ENCODE peak calls at places on chromosomes 1 and 21, in four cellular contexts. E is heart left ventricle, J is tibial nerve, F is mammary epithelial cell. N is an unnamed sample. For H3K4me1, the result is how much of the 10 kb centered on the place peaks cover.

GRCh38 chr1:113905435-113905861 is 322 bp downstream of the DCLRE1B start:
- DNase-seq in F (peak), J (peak), E (no peak), N (no peak)

GRCh38 chr1:228366062-228366850 is 40.4 kb downstream of the TRIM11 start:
- DNase-seq in F (no peak), J (no peak), E (peak), N (no peak)

GRCh38 chr1:208132287-208132882 is 111.8 kb downstream of the PLXNA2 start:
- DNase-seq in E (peak), J (peak), F (peak), N (peak)

GRCh38 chr1:156551866-156552265 is 20.5 kb downstream of the IQGAP3 start:
- DNase-seq in F (peak), E (no peak), J (no peak), N (no peak)

GRCh38 chr21:34545079-34545884 is 33.3 kb upstream of the KCNE1 start:
- DNase-seq in J (peak), E (peak), F (peak), N (no peak)

GRCh38 chr1:225458222-225458631 is 30.4 kb upstream of the LBR start:
- DNase-seq in F (no peak), J (no peak), E (no peak), N (no peak)

GRCh38 chr1:211882391-211882790 is 51.8 kb upstream of the LPGAT1 start:
- DNase-seq in E (no peak), J (no peak), F (no peak), N (no peak)

GRCh38 chr1:6241107-6241886 is 2.7 kb upstream of the HES3 start:
- DNase-seq in E (no peak), J (no peak), F (no peak), N (no peak)

GRCh38 chr1:161486806-161487482 is 18.3 kb upstream of the FCGR2A start:
- DNase-seq in E (no peak), J (peak), F (peak), N (peak)

GRCh38 chr1:236052227-236052993 is 12.5 kb downstream of the NID1 start:
- DNase-seq in E (no peak), F (no peak), J (no peak), N (no peak)

GRCh38 chr1:119774746-119775495 is 6.2 kb upstream of the HMGCS2 start:
- DNase-seq in J (no peak), E (no peak), F (no peak), N (no peak)
- H3K27ac ChIP-seq in J (no peak), E (no peak), F (no peak), N (no peak)

GRCh38 chr1:160115545-160116276 is at the start of gene ATP1A2:
- DNase-seq in E (peak), F (no peak), J (no peak), N (no peak)

GRCh38 chr1:160117709-160118183 is 2.2 kb downstream of the ATP1A2 start:
- DNase-seq in E (peak), F (no peak), J (peak), N (no peak)

GRCh38 chr1:160118928-160119327 is 3.4 kb downstream of the ATP1A2 start:
- DNase-seq in F (no peak), J (no peak), E (no peak), N (no peak)

GRCh38 chr1:160116277-160117147 is 953 bp downstream of the ATP1A2 start:
- DNase-seq in E (no peak), F (peak), J (no peak), N (no peak)

GRCh38 chr1:160117300-160117699 is 1.7 kb downstream of the ATP1A2 start:
- DNase-seq in E (no peak), J (no peak), F (no peak), N (no peak)
- H3K4me1 ChIP-seq in E (under half), J (half or more), F (under half), N (under half)

GRCh38 chr1:22557341-22557950 is 5.8 kb upstream of the EPHA8 start:
- DNase-seq in E (no peak), J (no peak), F (peak), N (no peak)

GRCh38 chr1:22556391-22557104 is 6.7 kb upstream of the EPHA8 start:
- DNase-seq in J (no peak), F (no peak), E (no peak), N (no peak)

GRCh38 chr1:22553104-22553880 is 10.0 kb upstream of the EPHA8 start:
- DNase-seq in E (no peak), F (no peak), J (no peak), N (no peak)

GRCh38 chr1:22553991-22554522 is 9.2 kb upstream of the EPHA8 start:
- DNase-seq in F (no peak), J (no peak), E (no peak), N (no peak)

GRCh38 chr1:22555386-22555656 is 8.0 kb upstream of the EPHA8 start:
- DNase-seq in E (no peak), J (no peak), F (no peak), N (no peak)
- H3K27ac ChIP-seq in E (no peak), J (no peak), F (no peak), N (no peak)

GRCh38 chr1:9368356-9368755 is 75.7 kb downstream of the SPSB1 start:
- DNase-seq in E (no peak), F (no peak), J (no peak), N (no peak)

GRCh38 chr1:9371951-9372350 is 79.3 kb downstream of the SPSB1 start:
- DNase-seq in J (no peak), E (no peak), F (no peak), N (no peak)

GRCh38 chr1:9369964-9370788 is 77.5 kb downstream of the SPSB1 start:
- DNase-seq in F (peak), E (no peak), J (no peak), N (no peak)

GRCh38 chr1:9373614-9374013 is 80.9 kb downstream of the SPSB1 start:
- DNase-seq in J (no peak), E (no peak), F (no peak), N (no peak)

GRCh38 chr1:9371391-9371935 is 78.8 kb downstream of the SPSB1 start:
- DNase-seq in E (no peak), J (peak), F (no peak), N (no peak)
- H3K4me1 ChIP-seq in E (under half), J (under half), F (under half), N (under half)

GRCh38 chr1:10432910-10433785 is 2.9 kb downstream of the CENPS start:
- DNase-seq in E (no peak), J (no peak), F (no peak), N (no peak)
- H3K27ac ChIP-seq in E (no peak), J (no peak), F (no peak), N (no peak)

GRCh38 chr1:58585166-58585565 is 8.1 kb upstream of the TACSTD2 start:
- DNase-seq in J (no peak), F (no peak), E (no peak), N (no peak)

GRCh38 chr1:58586296-58586695 is 9.2 kb upstream of the TACSTD2 start:
- DNase-seq in J (no peak), F (no peak), E (no peak), N (no peak)

GRCh38 chr1:58584082-58584895 is 7.2 kb upstream of the TACSTD2 start:
- DNase-seq in J (peak), F (peak), E (peak), N (no peak)

GRCh38 chr1:58587667-58588066 is 10.6 kb upstream of the TACSTD2 start:
- DNase-seq in J (no peak), F (no peak), E (no peak), N (no peak)

DNA sequence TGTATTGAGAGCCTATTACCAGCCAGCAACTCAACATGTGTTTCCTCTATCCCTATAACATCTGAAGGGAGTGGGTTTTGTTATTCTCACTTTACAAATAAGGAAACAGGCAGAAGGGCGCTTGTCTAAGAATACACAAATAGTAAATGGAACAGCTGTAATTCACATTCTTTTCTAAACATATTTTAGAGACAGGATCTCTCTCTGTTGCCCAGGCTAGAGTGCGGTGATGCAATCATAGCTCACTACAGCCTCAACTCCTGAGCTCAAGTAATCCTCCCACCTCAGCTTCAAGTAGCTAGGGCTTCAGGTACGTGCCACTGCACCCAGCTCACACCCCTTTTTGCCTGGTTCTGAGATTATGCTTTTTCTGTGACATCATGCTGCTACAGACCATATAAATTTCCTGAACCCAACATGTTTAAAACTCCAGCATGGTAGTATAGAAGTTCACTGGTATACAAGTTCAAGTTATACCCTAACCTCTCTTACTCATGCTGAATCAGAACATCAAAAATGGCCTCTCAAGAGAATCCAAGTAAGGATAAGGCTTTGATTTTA is 8.6 kb upstream of the TACSTD2 start:
- DNase-seq in E (no peak), F (peak), J (no peak), N (no peak)
- H3K4me1 ChIP-seq in E (under half), F (under half), J (under half), N (under half)

DNA sequence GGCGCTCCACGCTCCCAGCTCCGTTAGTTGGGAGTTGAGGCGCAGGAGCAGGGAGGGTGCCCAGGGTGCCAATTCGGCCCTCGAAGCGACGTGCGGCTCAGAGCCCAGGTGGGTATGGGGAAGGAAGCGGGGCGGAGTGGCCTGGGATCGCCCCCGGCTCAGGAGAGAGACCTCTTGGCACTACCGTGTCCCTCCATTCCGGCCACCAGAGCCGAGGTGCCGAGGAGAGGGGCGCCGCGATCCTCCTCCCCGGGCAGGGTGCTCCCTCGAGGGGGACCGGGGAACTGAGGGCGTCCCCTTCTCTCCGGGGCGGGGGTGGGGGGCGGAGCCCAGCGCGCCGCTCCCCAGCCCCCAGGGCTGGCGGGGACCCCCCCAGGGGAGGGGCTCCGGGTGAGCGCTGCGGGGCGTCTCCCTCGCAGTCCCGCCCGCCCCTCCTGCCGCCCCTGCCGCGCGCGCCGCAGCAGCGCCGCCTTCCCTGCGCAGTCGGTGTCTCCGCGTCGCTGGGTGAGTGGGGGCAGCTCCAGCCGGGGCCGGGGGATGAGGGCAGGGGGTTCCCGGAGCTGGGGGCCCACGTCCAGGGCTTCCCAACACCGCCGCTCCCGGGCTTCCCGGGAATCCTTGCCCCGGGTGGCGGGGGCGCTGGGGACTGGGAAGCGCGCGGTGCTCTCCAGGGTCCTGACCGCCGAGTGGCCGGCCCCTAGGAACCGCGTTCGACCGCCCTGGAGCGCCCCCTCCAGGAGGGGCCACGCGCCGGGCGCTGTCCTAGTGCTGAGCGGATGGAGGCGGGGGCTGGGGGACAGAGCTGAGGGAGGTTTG is at the start of gene HPCA:
- DNase-seq in F (peak), E (peak), J (no peak), N (peak)
- H3K27ac ChIP-seq in F (no peak), E (no peak), J (no peak), N (no peak)

DNA sequence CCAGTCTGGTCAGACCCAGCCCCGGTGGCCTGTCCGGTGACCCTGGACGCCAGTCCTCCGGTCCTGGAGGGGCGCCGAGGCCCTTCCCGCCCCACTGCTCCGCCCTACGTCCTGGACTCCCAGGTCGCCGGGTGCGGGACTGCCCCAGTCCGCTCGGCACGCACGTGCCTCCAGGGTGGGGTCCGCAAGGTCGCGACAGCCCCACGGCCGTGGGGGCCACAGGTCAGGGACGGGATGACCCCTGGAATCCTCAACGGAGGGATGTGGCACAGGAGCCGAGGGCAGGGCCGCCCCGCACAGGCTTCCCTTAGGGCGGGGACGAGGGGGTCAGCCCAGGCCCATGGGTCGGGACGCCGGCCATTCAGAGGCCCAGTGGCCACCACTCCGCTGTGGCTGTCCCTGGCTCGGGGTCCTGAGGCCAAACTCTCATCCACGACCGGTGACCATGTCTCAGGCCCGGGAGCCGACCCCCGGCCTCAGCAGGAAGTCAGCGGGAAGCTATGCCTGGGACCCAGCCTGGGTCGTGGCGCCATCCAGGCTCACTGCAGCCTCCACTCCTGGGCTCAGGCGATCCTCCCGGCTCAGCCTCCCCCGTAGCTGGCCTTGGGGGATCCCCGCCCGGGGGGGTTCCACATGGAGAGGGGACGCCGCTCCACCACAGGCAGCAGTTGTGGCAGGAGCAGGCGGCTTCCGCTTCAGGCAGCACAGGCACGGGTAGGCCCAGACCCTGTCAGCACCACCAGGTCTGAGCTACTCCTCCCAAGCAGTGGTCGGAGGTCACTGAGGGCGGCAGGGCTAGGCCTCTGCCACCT is 599 bp upstream of the TMEM240 start:
- DNase-seq in E (no peak), J (no peak), F (no peak), N (no peak)
- H3K4me1 ChIP-seq in E (under half), J (under half), F (under half), N (under half)

GRCh38 chr1:84435159-84435558 is 36.9 kb downstream of the DNASE2B start:
- DNase-seq in J (no peak), E (no peak), F (no peak), N (no peak)

GRCh38 chr1:84436907-84437667 is 38.8 kb downstream of the DNASE2B start:
- DNase-seq in E (no peak), F (no peak), J (no peak), N (peak)

GRCh38 chr1:84434756-84435142 is 36.5 kb downstream of the DNASE2B start:
- DNase-seq in E (no peak), F (no peak), J (no peak), N (no peak)

GRCh38 chr1:84433253-84434080 is 35.2 kb downstream of the DNASE2B start:
- DNase-seq in F (peak), J (peak), E (no peak), N (peak)

DNA sequence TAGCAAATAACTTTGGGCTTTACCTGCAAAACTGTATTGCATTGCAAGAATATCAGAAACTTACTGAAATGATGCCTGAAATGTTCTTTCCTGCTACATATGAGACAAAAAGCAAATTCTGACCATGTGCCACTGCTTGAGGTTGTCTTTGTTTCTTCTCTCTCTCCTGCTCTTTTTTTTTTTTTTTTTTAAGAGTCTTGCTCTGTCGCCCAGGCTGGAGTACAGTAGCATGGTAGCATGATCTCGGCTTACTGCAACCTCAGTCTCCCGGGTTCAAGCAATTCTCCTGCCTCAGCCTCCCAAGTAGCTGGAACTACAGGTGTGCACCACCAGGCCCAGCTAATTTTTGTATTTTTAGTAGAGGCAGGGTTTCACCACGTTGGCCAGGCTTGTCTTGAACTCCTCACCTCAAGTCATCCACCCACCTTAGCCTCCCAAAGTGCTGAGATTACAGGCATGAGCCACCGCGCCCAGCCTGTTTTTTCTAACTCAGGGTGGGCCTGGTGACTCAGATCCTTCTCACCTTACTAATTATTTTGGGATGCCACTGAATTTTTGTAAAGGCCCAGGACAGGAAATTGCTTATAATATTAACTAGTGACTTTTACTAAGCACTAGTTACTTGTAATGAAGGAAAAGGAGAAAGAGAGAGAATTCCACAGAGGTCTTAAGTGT is 35.9 kb downstream of the DNASE2B start:
- DNase-seq in F (peak), J (no peak), E (no peak), N (no peak)
- H3K27ac ChIP-seq in F (no peak), J (no peak), E (no peak), N (peak)

GRCh38 chr1:111511362-111511761 is 7.9 kb upstream of the ADORA3 start:
- DNase-seq in F (no peak), E (no peak), J (no peak), N (peak)

GRCh38 chr1:111513410-111514020 is 10.1 kb upstream of the ADORA3 start:
- DNase-seq in F (no peak), J (no peak), E (peak), N (no peak)

GRCh38 chr1:111515291-111516007 is 12.0 kb upstream of the ADORA3 start:
- DNase-seq in F (peak), E (peak), J (no peak), N (no peak)

GRCh38 chr1:111510003-111510380 is 6.6 kb upstream of the ADORA3 start:
- DNase-seq in J (no peak), E (peak), F (no peak), N (no peak)

DNA sequence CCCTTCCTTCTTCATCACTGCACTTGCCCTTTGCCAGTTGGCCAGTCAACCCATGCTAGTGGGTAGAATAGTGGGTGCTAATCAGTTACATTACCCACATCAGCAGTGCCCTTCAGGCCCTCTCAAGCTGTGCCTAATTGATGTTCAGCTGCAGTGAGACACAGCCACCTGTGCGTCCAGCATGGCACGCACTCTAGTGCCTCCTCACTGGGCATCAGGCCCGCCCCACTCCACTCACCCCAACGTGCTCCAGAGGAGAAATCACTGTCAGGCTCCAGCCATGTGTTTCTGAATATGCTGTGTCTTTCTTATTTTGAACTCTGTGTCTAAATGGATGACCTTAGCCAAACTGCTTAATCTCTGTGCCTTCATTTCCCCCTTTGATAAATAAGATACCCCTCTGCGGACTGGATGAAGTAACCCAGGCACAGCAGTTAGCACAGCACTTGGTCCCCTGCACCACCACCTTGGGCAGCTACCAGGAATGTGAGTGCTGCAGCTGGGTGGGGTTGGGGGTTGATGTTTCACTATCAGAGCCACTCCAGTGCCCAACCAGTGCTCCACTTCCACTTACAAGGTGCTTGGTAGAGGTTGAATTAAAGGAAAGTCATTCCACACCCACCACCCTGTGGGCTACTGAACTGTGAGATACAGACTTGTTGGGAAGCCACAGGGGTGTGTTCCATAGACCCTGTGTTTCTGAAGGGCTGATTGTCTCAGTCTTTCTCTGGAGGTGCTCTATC is 8.9 kb upstream of the ADORA3 start:
- DNase-seq in E (no peak), J (no peak), F (no peak), N (no peak)
- H3K4me1 ChIP-seq in E (half or more), J (half or more), F (under half), N (half or more)

N was measured in CD4-positive, alpha-beta memory T cell.